ENCODE peak calls at places on chromosome 17, in eight cellular contexts. G is endothelial cell, Y is head of caudate nucleus, C is NCI-H774, Q is EL, H is left colon, S is HEK293T, T is gastrocnemius medialis. O is an unnamed sample.

GRCh38 chr17:20944014-20944905 is 98.6 kb downstream of the USP22 start:
- DNase-seq in Q (no peak), S (peak), C (no peak), T (no peak), G (peak), H (peak), Y (no peak), O (no peak)

GRCh38 chr17:13212861-13213260 is 195.0 kb upstream of the ELAC2 start:
- DNase-seq in H (no peak), T (no peak), C (peak), Y (no peak), Q (no peak), S (no peak), G (no peak), O (no peak)

GRCh38 chr17:2189231-2189630 is 114.4 kb downstream of the SMG6 start:
- DNase-seq in C (no peak), H (no peak), S (no peak), Q (no peak), T (no peak), G (no peak), Y (no peak), O (no peak)

GRCh38 chr17:76419576-76420245 is 33.2 kb downstream of the UBE2O start:
- DNase-seq in S (no peak), T (no peak), H (no peak), Y (no peak), G (no peak), Q (no peak), C (no peak), O (no peak)

GRCh38 chr17:75783069-75783783 is 1.4 kb upstream of the UNK start:
- DNase-seq in G (no peak), Y (no peak), H (no peak), S (no peak), T (no peak), Q (peak), C (peak), O (no peak)

GRCh38 chr17:75494326-75494877 is 20.9 kb downstream of the CASKIN2 start:
- DNase-seq in Q (no peak), H (no peak), G (no peak), Y (no peak), T (no peak), C (no peak), S (no peak), O (no peak)

GRCh38 chr17:13362341-13363122 is 239.2 kb downstream of the HS3ST3A1 start:
- DNase-seq in G (no peak), Q (peak), Y (no peak), T (no peak), C (no peak), S (no peak), H (no peak), O (no peak)

GRCh38 chr17:36856169-36856568 is 81.1 kb upstream of the LHX1 start:
- DNase-seq in H (no peak), T (no peak), G (no peak), C (no peak), Q (no peak), S (no peak), Y (no peak), O (no peak)